ENCODE peak calls at places on chromosomes 2 and 18, in five cellular contexts. N is brain microvascular endothelial cell, B is A549, C is hepatocyte, H is LNCaP clone FGC. I is an unnamed sample.

GRCh38 chr2:37713258-37713700 is 41.8 kb upstream of the CDC42EP3 start:
- DNase-seq in N (peak), B (no peak), C (no peak), H (no peak), I (peak)

GRCh38 chr2:35023545-35023944 is 1332.0 kb upstream of the CRIM1 start:
- DNase-seq in N (no peak), B (no peak), C (no peak), H (no peak), I (no peak)

GRCh38 chr2:17583166-17583565 is 42.7 kb downstream of the VSNL1 start:
- DNase-seq in N (peak), B (no peak), C (no peak), H (no peak), I (no peak)

GRCh38 chr2:216683846-216684245 is 11.5 kb downstream of the IGFBP5 start:
- DNase-seq in N (peak), B (no peak), C (peak), H (no peak), I (peak)

GRCh38 chr18:46672062-46672970 is 15.3 kb upstream of the LOXHD1 start:
- DNase-seq in N (no peak), B (no peak), C (peak), H (no peak), I (no peak)

GRCh38 chr2:119245076-119245840 is 21.6 kb downstream of the STEAP3 start:
- DNase-seq in N (no peak), B (no peak), C (no peak), H (no peak), I (no peak)

GRCh38 chr2:230416061-230416721 is at the start of gene SP100:
- DNase-seq in N (peak), B (peak), C (peak), H (no peak), I (peak)

GRCh38 chr2:174120346-174120745 is 128.0 kb downstream of the OLA1 start:
- DNase-seq in N (peak), B (peak), C (no peak), H (no peak), I (peak)

GRCh38 chr2:238449909-238450417 is 23.2 kb downstream of the ASB1 start:
- DNase-seq in N (no peak), B (no peak), C (peak), H (no peak), I (peak)

GRCh38 chr2:120703330-120703994 is 32.2 kb upstream of the GLI2 start:
- DNase-seq in N (peak), B (no peak), C (peak), H (no peak), I (peak)

GRCh38 chr2:156321243-156321904 is 11.1 kb downstream of the NR4A2 start:
- DNase-seq in N (no peak), B (no peak), C (no peak), H (no peak), I (no peak)

GRCh38 chr18:72539861-72540260 is 4.3 kb downstream of the CBLN2 start:
- DNase-seq in N (no peak), B (no peak), C (no peak), H (no peak), I (no peak)

GRCh38 chr18:65365245-65365955 is 385.4 kb upstream of the CDH7 start:
- DNase-seq in N (no peak), B (no peak), C (no peak), H (no peak), I (no peak)

GRCh38 chr18:3972291-3972985 is 482.7 kb downstream of the DLGAP1 start:
- DNase-seq in N (no peak), B (no peak), C (no peak), H (no peak), I (no peak)

GRCh38 chr2:74892609-74893008 is 58.7 kb downstream of the HK2 start:
- DNase-seq in N (no peak), B (no peak), C (no peak), H (no peak), I (no peak)

GRCh38 chr2:133143649-133144048 is 424.6 kb downstream of the NCKAP5 start:
- DNase-seq in N (no peak), B (no peak), C (no peak), H (no peak), I (no peak)

GRCh38 chr18:26252411-26252810 is 26.2 kb downstream of the TAF4B start:
- DNase-seq in N (no peak), B (no peak), C (no peak), H (no peak), I (no peak)

GRCh38 chr2:78992451-78992806 is 33.1 kb upstream of the REG3G start:
- DNase-seq in N (no peak), B (peak), C (peak), H (no peak), I (no peak)

GRCh38 chr2:47598476-47598875 is 184.5 kb upstream of the MSH6 start:
- DNase-seq in N (no peak), B (no peak), C (no peak), H (no peak), I (no peak)

GRCh38 chr2:89833780-89834117 is 1142.3 kb downstream of the RPIA start:
- DNase-seq in N (no peak), B (no peak), C (peak), H (no peak), I (peak)

GRCh38 chr2:207107551-207107950 is 58.2 kb downstream of the KLF7 start:
- DNase-seq in N (no peak), B (no peak), C (no peak), H (no peak), I (no peak)

GRCh38 chr2:118321436-118322100 is 233.3 kb downstream of the INSIG2 start:
- DNase-seq in N (no peak), B (no peak), C (no peak), H (peak), I (no peak)

GRCh38 chr2:138455275-138455674 is 46.3 kb upstream of the SPOPL start:
- DNase-seq in N (no peak), B (no peak), C (no peak), H (no peak), I (no peak)

GRCh38 chr18:72867721-72868665 is at the start of gene NETO1:
- DNase-seq in N (no peak), B (no peak), C (no peak), H (no peak), I (peak)

GRCh38 chr2:156903335-156903734 is 354.2 kb upstream of the GALNT5 start:
- DNase-seq in N (peak), B (no peak), C (no peak), H (no peak), I (no peak)

GRCh38 chr18:28176933-28177827 is at the start of gene CDH2:
- DNase-seq in N (peak), B (peak), C (peak), H (no peak), I (peak)
- TF ChIP-seq CTCF in N (peak), B (no peak), C (peak), H (no peak), I (peak)

DNA sequence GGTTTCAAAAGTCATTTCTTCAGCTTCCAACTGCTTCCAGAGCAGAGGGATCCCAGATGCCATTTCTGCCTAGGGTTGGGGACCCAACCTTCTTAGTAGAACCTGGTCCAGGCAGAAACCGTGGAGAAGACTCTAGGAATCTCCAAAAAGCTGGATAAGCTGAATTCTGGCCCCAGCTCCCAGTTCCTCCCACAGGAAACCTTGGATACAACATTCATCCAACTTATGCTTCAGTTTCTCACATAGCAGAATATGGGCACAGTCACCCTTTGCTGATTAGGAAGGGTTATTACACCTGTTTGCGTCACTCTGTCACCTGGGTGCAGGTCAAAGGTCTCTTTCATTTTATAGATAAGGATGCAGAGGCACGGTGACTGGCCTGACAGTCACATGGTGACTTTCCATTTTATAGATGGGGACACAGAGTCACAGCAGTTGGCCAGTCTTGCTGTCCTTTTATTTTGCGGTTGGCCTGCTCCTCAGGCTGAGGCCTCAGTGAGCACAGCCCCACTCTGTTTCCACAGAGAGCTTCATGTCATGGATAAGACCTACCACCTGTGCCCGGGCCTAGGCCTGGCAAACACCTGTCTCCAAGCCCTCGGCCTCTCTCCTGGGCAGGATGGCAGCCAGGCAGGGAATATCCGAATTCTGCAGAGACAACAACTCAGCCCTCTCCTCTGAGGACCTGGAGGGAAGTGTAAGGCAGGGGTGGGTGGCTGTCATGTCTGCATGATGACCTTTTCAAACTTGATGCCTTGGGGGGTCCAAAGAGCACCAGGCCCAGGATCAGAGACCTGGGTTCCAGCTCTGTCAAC is 148.8 kb downstream of the SMAD7 start:
- DNase-seq in N (no peak), B (no peak), C (peak), H (no peak), I (no peak)
- H3K4me3 ChIP-seq in N (no peak), B (no peak), C (no peak), H (no peak), I (no peak)

GRCh38 chr2:107362973-107363372 is 463.7 kb upstream of the RGPD4 start:
- DNase-seq in N (no peak), B (no peak), C (no peak), H (no peak), I (no peak)

GRCh38 chr2:107363811-107364210 is 462.9 kb upstream of the RGPD4 start:
- DNase-seq in N (no peak), B (no peak), C (no peak), H (no peak), I (no peak)

GRCh38 chr2:107364361-107364950 is 462.2 kb upstream of the RGPD4 start:
- DNase-seq in N (peak), B (no peak), C (peak), H (no peak), I (no peak)

GRCh38 chr2:107358921-107359320 is 467.8 kb upstream of the RGPD4 start:
- DNase-seq in N (no peak), B (no peak), C (no peak), H (no peak), I (no peak)

DNA sequence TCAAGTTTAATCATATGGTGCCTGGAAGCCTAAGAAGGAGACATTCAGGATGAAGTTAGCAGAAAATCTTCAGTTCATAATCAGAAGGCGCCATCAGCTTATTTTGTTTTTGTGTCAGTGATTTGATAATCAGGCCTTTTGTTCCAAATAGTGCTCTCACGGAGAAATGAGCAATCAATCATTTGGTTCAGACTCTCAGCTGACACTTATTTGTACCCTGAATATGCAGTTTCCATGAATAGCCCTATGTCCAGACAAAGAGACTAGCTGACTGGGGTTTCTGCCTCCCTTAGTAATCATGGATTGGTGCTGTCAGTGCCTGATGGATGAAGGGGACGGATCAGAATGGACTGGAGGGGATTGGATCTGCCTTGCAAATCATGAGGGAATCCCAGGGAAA is 464.7 kb upstream of the RGPD4 start:
- DNase-seq in N (peak), B (no peak), C (no peak), H (no peak), I (no peak)
- TF ChIP-seq CTCF in N (no peak), B (no peak), C (no peak), H (no peak), I (no peak)

DNA sequence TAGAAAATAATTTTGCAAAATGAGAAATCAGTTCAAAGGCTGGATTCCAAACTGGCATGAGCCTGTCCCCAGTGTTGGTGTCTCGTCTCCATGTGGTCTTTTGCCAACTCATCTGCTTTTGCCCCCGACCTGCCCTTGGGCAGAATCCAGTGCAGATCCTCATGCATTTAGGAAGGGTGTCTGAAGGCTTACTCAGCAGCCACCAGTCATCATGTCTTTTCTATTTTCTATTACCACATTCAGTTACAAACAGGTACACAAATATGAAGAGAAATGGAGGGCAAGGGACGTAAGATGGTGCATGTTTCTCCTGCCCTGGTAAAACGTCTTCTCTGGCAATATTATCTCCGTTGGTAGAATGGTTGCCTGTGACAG is 43.5 kb downstream of the E2F6 start:
- DNase-seq in N (no peak), B (no peak), C (no peak), H (no peak), I (no peak)
- H3K4me3 ChIP-seq in N (no peak), B (no peak), C (no peak), H (no peak), I (no peak)

DNA sequence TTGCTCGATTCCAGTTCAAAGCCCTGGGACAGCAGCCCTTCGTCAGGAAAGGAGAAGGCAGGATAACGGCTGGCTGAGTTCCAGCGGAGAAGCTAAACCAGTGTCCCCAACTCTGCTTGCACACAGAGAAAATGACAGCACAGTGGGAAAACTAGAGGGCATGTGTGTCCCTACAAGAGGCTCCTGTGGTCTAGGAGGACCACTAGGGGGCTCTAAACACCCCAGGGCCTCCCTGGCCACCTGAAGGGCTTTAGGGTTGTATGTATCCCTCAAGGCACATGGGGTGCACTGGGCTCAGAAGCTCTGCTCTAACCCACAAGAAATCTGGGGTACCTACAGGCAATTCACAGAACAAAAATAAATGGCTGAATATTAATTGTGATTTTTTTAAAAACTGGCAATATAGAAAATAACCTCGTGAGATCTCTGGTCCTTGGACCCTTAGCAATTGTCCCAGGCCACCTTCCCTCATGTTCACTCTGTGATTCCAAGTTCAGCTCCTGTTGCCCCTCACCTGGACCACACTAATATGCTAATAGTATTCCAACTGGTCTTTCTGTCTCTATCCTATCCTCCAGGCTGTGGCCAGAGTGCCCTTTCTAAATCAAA is 17.5 kb downstream of the STAT1 start:
- DNase-seq in N (peak), B (peak), C (peak), H (no peak), I (peak)
- TF ChIP-seq CTCF in N (peak), B (peak), C (peak), H (peak), I (peak)

DNA sequence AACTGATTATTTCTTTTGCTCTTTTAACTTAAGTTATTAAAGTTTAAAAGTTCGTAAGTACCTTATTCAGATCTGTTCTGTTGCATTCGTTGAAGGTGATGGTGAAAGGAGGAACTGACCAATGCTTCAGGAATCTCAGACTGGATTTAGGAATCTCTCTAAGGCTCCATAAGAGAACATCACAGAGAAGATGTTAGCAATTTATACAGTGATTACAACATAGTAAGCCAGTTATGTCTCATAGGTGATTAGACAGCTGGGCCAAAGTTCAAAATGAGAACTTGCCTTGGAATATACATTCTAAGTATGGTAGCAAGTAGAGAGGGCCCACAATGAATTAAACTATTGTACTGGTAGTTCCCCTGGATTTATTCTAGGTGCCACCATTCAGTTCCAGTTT is 3.2 kb downstream of the MARS2 start:
- DNase-seq in N (peak), B (no peak), C (peak), H (no peak), I (peak)
- H3K4me3 ChIP-seq in N (peak), B (peak), C (no peak), H (no peak), I (no peak)

GRCh38 chr2:130342533-130343275 is at the start of gene IMP4:
- DNase-seq in N (peak), B (peak), C (peak), H (peak), I (peak)
- TF ChIP-seq CTCF in N (peak), B (no peak), C (peak), H (peak), I (peak)

GRCh38 chr18:75216212-75216925 is 5.8 kb downstream of the TSHZ1 start:
- DNase-seq in N (no peak), B (no peak), C (no peak), H (no peak), I (peak)

GRCh38 chr18:75216926-75217303 is 6.3 kb downstream of the TSHZ1 start:
- DNase-seq in N (no peak), B (no peak), C (no peak), H (no peak), I (no peak)

GRCh38 chr18:75214766-75215515 is 4.3 kb downstream of the TSHZ1 start:
- DNase-seq in N (no peak), B (no peak), C (peak), H (no peak), I (no peak)

GRCh38 chr18:75213610-75214009 is 3.0 kb downstream of the TSHZ1 start:
- DNase-seq in N (no peak), B (no peak), C (no peak), H (no peak), I (peak)

DNA sequence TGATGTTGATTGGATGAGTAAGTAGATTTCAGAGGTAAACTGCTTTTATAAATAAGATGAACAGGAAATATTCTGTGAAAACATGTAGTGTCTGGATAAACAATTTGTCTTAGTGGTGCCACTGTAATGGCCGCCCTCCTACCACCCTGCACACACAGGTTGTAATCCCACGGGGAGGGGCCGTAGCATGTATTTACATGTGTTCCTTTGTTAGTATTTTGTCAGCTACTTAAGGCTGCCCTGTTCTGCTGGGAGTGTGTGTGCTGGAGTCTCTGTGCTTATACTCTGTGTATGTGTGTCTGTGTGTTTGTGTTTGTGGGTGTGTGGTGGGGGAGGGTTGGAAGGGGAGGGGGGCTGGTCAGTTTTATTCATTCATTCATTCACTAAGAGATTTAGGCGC is 5.1 kb downstream of the TSHZ1 start:
- DNase-seq in N (no peak), B (no peak), C (no peak), H (no peak), I (no peak)
- H3K4me3 ChIP-seq in N (no peak), B (no peak), C (no peak), H (no peak), I (no peak)